ENCODE peak calls at places on chromosomes 6 and 20, in five cellular contexts. R is CD8-positive, alpha-beta T cell; M is OCI-LY7; W is right lobe of liver; T is sigmoid colon. A is an unnamed sample. For H3K4me1, the result is how much of the 10 kb centered on the place peaks cover.

GRCh38 chr6:11500008-11500407 is 37.5 kb upstream of the TMEM170B start:
- DNase-seq in W (no peak), T (no peak), M (no peak), R (no peak), A (no peak)

GRCh38 chr6:6007311-6008113 is 787 bp upstream of the NRN1 start:
- DNase-seq in R (no peak), M (peak), W (no peak), T (no peak), A (no peak)

GRCh38 chr6:170182781-170183120 is 108.1 kb downstream of the DLL1 start:
- DNase-seq in R (no peak), T (no peak), M (no peak), W (no peak), A (no peak)

GRCh38 chr6:85406641-85407075 is 43.2 kb upstream of the NT5E start:
- DNase-seq in W (no peak), T (no peak), R (no peak), M (no peak), A (no peak)

GRCh38 chr20:55584307-55584706 is 421.0 kb downstream of the CBLN4 start:
- DNase-seq in R (no peak), M (no peak), T (no peak), W (no peak), A (no peak)

GRCh38 chr20:60354181-60354580 is 396.0 kb downstream of the CDH26 start:
- DNase-seq in R (no peak), T (no peak), M (no peak), W (no peak), A (no peak)

GRCh38 chr20:16423311-16424212 is 149.7 kb downstream of the KIF16B start:
- DNase-seq in M (no peak), R (no peak), T (no peak), W (no peak), A (no peak)

GRCh38 chr6:35015996-35016395 is 125.1 kb downstream of the TCP11 start:
- DNase-seq in W (no peak), T (no peak), M (no peak), R (no peak), A (no peak)

GRCh38 chr20:17663040-17663399 is 19.0 kb downstream of the RRBP1 start:
- DNase-seq in T (peak), R (no peak), W (no peak), M (no peak), A (no peak)

GRCh38 chr6:47780510-47781356 is 1.1 kb upstream of the OPN5 start:
- DNase-seq in M (peak), W (peak), T (no peak), R (no peak), A (no peak)

GRCh38 chr6:84675651-84676050 is 88.7 kb downstream of the TBX18 start:
- DNase-seq in M (no peak), R (no peak), W (no peak), T (no peak), A (no peak)

GRCh38 chr6:5851261-5851757 is 155.4 kb downstream of the NRN1 start:
- DNase-seq in M (no peak), W (peak), R (peak), T (no peak), A (peak)

GRCh38 chr6:133768656-133769295 is 120.1 kb upstream of the TCF21 start:
- DNase-seq in W (no peak), R (no peak), M (no peak), T (peak), A (no peak)

GRCh38 chr6:157143171-157143884 is 180.0 kb downstream of the TMEM242 start:
- DNase-seq in T (no peak), R (no peak), W (no peak), M (no peak), A (no peak)

GRCh38 chr6:157667211-157668033 is 155.6 kb upstream of the SNX9 start:
- DNase-seq in W (no peak), R (peak), T (peak), M (peak), A (no peak)

GRCh38 chr20:25692499-25692898 is 4.2 kb downstream of the ZNF337 start:
- DNase-seq in W (no peak), T (no peak), R (no peak), M (no peak), A (no peak)
- TF ChIP-seq CTCF in W (no peak), T (no peak), R (no peak), M (no peak), A (no peak)

GRCh38 chr6:39273394-39273793 is 40.8 kb downstream of the KCNK17 start:
- DNase-seq in W (no peak), T (no peak), M (no peak), R (no peak), A (no peak)

GRCh38 chr6:39279539-39279938 is 34.7 kb downstream of the KCNK17 start:
- DNase-seq in W (peak), M (no peak), R (no peak), T (no peak), A (no peak)

GRCh38 chr6:39274471-39274870 is 39.7 kb downstream of the KCNK17 start:
- DNase-seq in W (no peak), R (no peak), T (no peak), M (no peak), A (no peak)

GRCh38 chr6:39274903-39275302 is 39.3 kb downstream of the KCNK17 start:
- DNase-seq in M (no peak), T (no peak), R (no peak), W (no peak), A (no peak)

GRCh38 chr6:39276379-39276995 is 37.7 kb downstream of the KCNK17 start:
- DNase-seq in R (no peak), T (no peak), W (no peak), M (no peak), A (no peak)
- H3K27ac ChIP-seq in R (no peak), T (no peak), W (no peak), M (no peak), A (no peak)

GRCh38 chr20:1891263-1892121 is 3.7 kb upstream of the SIRPA start:
- DNase-seq in M (no peak), W (no peak), T (no peak), R (no peak), A (no peak)
- H3K4me1 ChIP-seq in M (under half), W (under half), T (under half), R (under half), A (under half)

GRCh38 chr20:50153153-50153499 is 397 bp downstream of the PEDS1 start:
- DNase-seq in W (no peak), T (peak), R (peak), M (peak), A (no peak)

GRCh38 chr20:50149481-50150254 is 3.9 kb downstream of the PEDS1 start:
- DNase-seq in W (no peak), T (no peak), M (no peak), R (no peak), A (no peak)

GRCh38 chr20:50153500-50154377 is at the start of gene PEDS1:
- DNase-seq in W (peak), R (peak), T (peak), M (peak), A (peak)

GRCh38 chr20:50151034-50151743 is 2.3 kb downstream of the PEDS1 start:
- DNase-seq in R (no peak), M (no peak), T (no peak), W (no peak), A (no peak)

GRCh38 chr20:50152394-50153152 is 950 bp downstream of the PEDS1 start:
- DNase-seq in T (no peak), R (no peak), M (no peak), W (no peak), A (no peak)
- TF ChIP-seq CTCF in T (no peak), R (no peak), M (peak), W (no peak), A (peak)

DNA sequence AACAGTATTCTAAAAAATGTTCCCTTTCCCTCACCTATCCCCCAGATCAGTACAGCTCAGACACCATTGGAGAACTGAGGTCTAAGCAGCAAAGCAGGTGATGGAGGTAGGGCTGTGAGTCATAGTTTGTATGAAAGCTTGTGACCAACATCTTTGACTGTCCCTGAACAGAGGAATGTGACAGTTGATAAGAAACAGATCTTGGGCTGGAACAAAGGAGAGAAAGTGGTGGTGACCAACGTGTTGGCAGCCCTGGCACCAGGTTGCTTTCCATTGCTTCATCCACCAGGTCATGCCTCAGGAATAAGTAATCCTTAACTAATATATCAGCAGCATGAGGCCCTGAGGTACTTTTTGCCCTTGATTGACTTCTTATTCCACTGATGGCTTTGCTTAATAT is 19.9 kb upstream of the CRIP3 start:
- DNase-seq in W (no peak), R (no peak), M (no peak), T (no peak), A (no peak)
- H3K27ac ChIP-seq in W (peak), R (no peak), M (no peak), T (no peak), A (no peak)

DNA sequence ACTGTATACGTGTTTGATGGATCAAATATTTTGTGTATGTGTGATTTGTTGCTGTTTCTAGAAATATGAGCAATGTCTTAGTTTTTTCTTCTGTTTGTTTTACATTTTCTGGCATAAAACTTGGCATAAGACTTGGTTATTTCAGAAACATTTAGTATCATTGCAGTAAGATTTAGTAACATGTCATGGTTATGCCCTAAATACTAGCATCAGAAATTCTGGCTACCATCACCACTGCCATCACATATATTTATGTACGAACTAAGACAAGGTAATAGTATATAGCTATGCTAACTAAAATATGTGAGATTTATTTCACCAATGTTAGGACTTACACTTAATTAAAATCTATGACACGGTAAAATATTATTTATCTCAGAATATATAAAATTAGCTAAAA is 10.3 kb upstream of the ADGRG6 start:
- DNase-seq in M (no peak), W (no peak), T (no peak), R (no peak), A (no peak)
- H3K4me1 ChIP-seq in M (under half), W (under half), T (under half), R (under half), A (under half)

DNA sequence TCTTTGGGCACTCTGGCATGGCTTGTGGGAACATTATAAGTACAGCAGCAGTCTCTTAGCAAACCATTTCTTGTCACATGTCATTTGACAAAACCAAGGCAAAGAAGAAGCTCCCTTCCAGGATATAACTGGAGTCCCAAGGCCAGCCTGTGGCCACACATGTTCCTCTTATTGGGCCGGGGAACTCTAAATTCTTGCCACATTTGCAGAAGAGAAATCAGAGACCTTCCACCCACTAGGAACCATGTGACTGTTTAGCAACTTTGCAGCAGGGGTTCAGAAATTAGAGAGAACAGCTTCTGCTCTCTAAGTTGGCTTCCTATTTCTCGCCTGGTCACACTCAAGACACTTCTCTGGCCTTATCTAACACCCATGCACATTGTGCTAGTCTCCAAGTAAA is 20.4 kb upstream of the MEP1A start:
- DNase-seq in T (no peak), M (no peak), W (peak), R (no peak), A (peak)
- TF ChIP-seq CTCF in T (no peak), M (no peak), W (no peak), R (no peak), A (no peak)

A was measured in lower lobe of right lung.